ENCODE peak calls at places on chromosomes 6 and 20, in eight cellular contexts. N is GM12864; E is DMS79; H is NCI-H2081; B is fibroblast of lung; R is NCI-H774; O is stimulated activated CD4-positive, alpha-beta T cell treated with anti-CD3 and anti-CD28 coated beads, TNF-alpha, amount 100 ng/mL, for 24 hours; Y is SJSA1. U is an unnamed sample.

GRCh38 chr6:52931351-52931750 is 21.9 kb upstream of the GSTA3 start:
- DNase-seq in H (no peak), B (no peak), E (peak; percentile 50), O (no peak), N (no peak), Y (no peak), R (no peak), U (no peak)

GRCh38 chr6:154435400-154435945 is 75.0 kb downstream of the CNKSR3 start:
- DNase-seq in N (no peak), B (peak; percentile 17), Y (no peak), R (no peak), E (no peak), O (no peak), H (no peak), U (no peak)

GRCh38 chr6:27318973-27319372 is 6.9 kb upstream of the POM121L2 start:
- DNase-seq in R (no peak), H (no peak), N (no peak), E (no peak), Y (no peak), O (no peak), B (no peak), U (no peak)

GRCh38 chr20:50291428-50292323 is 101.0 kb downstream of the CEBPB start:
- DNase-seq in B (no peak), R (no peak), E (no peak), O (no peak), N (no peak), H (no peak), Y (no peak), U (no peak)

GRCh38 chr20:4973330-4974097 is 27.8 kb downstream of the SLC23A2 start:
- DNase-seq in B (peak; percentile 86), H (no peak), R (no peak), O (no peak), N (peak; percentile 64), Y (peak; percentile 68), E (peak; percentile 35), U (no peak)

GRCh38 chr20:10670521-10671220 is 3.1 kb downstream of the JAG1 start:
- DNase-seq in N (peak; percentile 68), O (no peak), R (no peak), H (no peak), Y (no peak), B (no peak), E (no peak), U (no peak)

GRCh38 chr20:458766-459165 is 3.6 kb downstream of the TBC1D20 start:
- DNase-seq in Y (no peak), N (no peak), R (no peak), B (no peak), O (no peak), H (no peak), E (no peak), U (no peak)

GRCh38 chr20:329851-330232 is 4.5 kb downstream of the SOX12 start:
- DNase-seq in N (no peak), O (no peak), B (no peak), H (no peak), R (no peak), E (no peak), Y (no peak), U (peak; percentile 28)

GRCh38 chr20:35370751-35371150 is 41.0 kb downstream of the UQCC1 start:
- DNase-seq in E (no peak), H (no peak), O (no peak), Y (no peak), N (no peak), R (no peak), B (no peak), U (no peak)

GRCh38 chr6:121940728-121941127 is 458.7 kb upstream of the HSF2 start:
- DNase-seq in E (no peak), Y (no peak), R (no peak), H (no peak), N (no peak), O (no peak), B (no peak), U (no peak)

GRCh38 chr20:59184880-59185447 is 21.3 kb downstream of the ZNF831 start:
- DNase-seq in Y (no peak), N (no peak), R (no peak), B (no peak), E (no peak), O (no peak), H (no peak), U (no peak)

GRCh38 chr6:111874030-111874425 is 776 bp upstream of the FYN start:
- DNase-seq in N (no peak), H (no peak), R (peak; percentile 62), O (peak; percentile 56), B (peak; percentile 35), Y (no peak), E (no peak), U (no peak)

GRCh38 chr6:109226353-109226752 is 131.0 kb downstream of the CEP57L1 start:
- DNase-seq in E (no peak), Y (no peak), O (no peak), H (no peak), B (no peak), N (no peak), R (no peak), U (no peak)

GRCh38 chr20:23248524-23248923 is 102.1 kb upstream of the NXT1 start:
- DNase-seq in B (no peak), Y (peak; percentile 16), E (no peak), O (no peak), R (peak; percentile 6), N (no peak), H (peak; percentile 30), U (no peak)

GRCh38 chr20:52152921-52153320 is 38.7 kb downstream of the ZFP64 start:
- DNase-seq in E (no peak), R (no peak), B (no peak), Y (no peak), N (no peak), O (no peak), H (no peak), U (no peak)

GRCh38 chr6:148874698-148875293 is 128.0 kb downstream of the UST start:
- DNase-seq in R (peak; percentile 59), H (peak; percentile 90), Y (no peak), E (peak; percentile 83), O (no peak), B (peak; percentile 90), N (no peak), U (peak; percentile 77)

GRCh38 chr6:90374201-90374600 is 77.6 kb upstream of the BACH2 start:
- DNase-seq in B (no peak), E (no peak), R (no peak), O (no peak), Y (no peak), H (no peak), N (no peak), U (no peak)

GRCh38 chr6:163438940-163439335 is 24.4 kb downstream of the QKI start:
- DNase-seq in N (no peak), B (peak; percentile 44), H (no peak), Y (no peak), O (no peak), R (no peak), E (no peak), U (peak; percentile 19)

U was measured in NCI-H526.